ENCODE peak calls at places on chromosomes 5 and 9, in eight cellular contexts. U is psoas muscle, T is foreskin keratinocyte, Y is HepG2, F is H1, J is choroid plexus epithelial cell, O is heart left ventricle, I is thoracic aorta. L is an unnamed sample.

GRCh38 chr5:40307920-40308319 is 371.8 kb upstream of the PTGER4 start:
- DNase-seq in T (no peak), F (no peak), J (no peak), U (no peak), I (no peak), Y (no peak), O (no peak), L (no peak)

GRCh38 chr5:115396698-115397097 is 100.2 kb upstream of the CCDC112 start:
- DNase-seq in J (peak; percentile 50), F (no peak), Y (no peak), T (no peak), I (no peak), U (no peak), O (no peak), L (no peak)

GRCh38 chr9:116944714-116945534 is 257.8 kb downstream of the TRIM32 start:
- DNase-seq in J (no peak), U (no peak), Y (no peak), I (no peak), O (no peak), T (peak; percentile 69), F (no peak), L (no peak)

GRCh38 chr9:112104901-112105300 is 70.2 kb downstream of the SUSD1 start:
- DNase-seq in U (no peak), Y (no peak), O (no peak), I (no peak), J (no peak), F (no peak), T (no peak), L (no peak)

GRCh38 chr9:20538092-20538491 is 84.2 kb downstream of the MLLT3 start:
- DNase-seq in U (no peak), F (no peak), I (no peak), J (no peak), O (no peak), T (no peak), Y (no peak), L (no peak)

GRCh38 chr5:33309076-33309475 is 131.7 kb upstream of the TARS1 start:
- DNase-seq in O (no peak), U (no peak), Y (no peak), J (no peak), I (no peak), T (no peak), F (no peak), L (no peak)

GRCh38 chr5:83767409-83767992 is 46.8 kb upstream of the HAPLN1 start:
- DNase-seq in J (no peak), F (no peak), Y (no peak), U (no peak), I (no peak), T (no peak), O (no peak), L (no peak)

GRCh38 chr5:13250450-13251291 is 693.8 kb downstream of the DNAH5 start:
- DNase-seq in F (no peak), Y (peak; percentile 13), O (no peak), U (no peak), T (no peak), J (no peak), I (no peak), L (no peak)

GRCh38 chr5:138754699-138755057 is 1.5 kb downstream of the CTNNA1 start:
- DNase-seq in T (no peak), Y (no peak), J (no peak), U (no peak), O (no peak), I (no peak), F (no peak), L (no peak)

GRCh38 chr9:78215706-78216105 is 20.2 kb upstream of the CEP78 start:
- DNase-seq in Y (no peak), F (no peak), O (no peak), J (peak; percentile 14), U (no peak), T (no peak), I (no peak), L (no peak)

GRCh38 chr9:89791754-89792153 is 186.9 kb downstream of the GADD45G start:
- DNase-seq in J (no peak), O (no peak), F (no peak), Y (no peak), T (no peak), I (no peak), U (no peak), L (no peak)

GRCh38 chr5:81552844-81553569 is 159.1 kb upstream of the ACOT12 start:
- DNase-seq in T (no peak), I (no peak), F (no peak), J (no peak), O (no peak), Y (no peak), U (no peak), L (no peak)

GRCh38 chr5:111584651-111585050 is 72.3 kb upstream of the STARD4 start:
- DNase-seq in T (peak; percentile 45), O (no peak), I (no peak), J (peak; percentile 89), F (no peak), Y (no peak), U (no peak), L (no peak)

GRCh38 chr9:134497283-134497860 is 144.2 kb upstream of the COL5A1 start:
- DNase-seq in U (no peak), I (no peak), T (no peak), J (no peak), O (no peak), F (no peak), Y (no peak), L (no peak)

GRCh38 chr9:116271307-116271706 is 117.7 kb downstream of the PAPPA start:
- DNase-seq in Y (no peak), I (no peak), U (no peak), J (no peak), O (no peak), F (no peak), T (no peak), L (no peak)

DNA sequence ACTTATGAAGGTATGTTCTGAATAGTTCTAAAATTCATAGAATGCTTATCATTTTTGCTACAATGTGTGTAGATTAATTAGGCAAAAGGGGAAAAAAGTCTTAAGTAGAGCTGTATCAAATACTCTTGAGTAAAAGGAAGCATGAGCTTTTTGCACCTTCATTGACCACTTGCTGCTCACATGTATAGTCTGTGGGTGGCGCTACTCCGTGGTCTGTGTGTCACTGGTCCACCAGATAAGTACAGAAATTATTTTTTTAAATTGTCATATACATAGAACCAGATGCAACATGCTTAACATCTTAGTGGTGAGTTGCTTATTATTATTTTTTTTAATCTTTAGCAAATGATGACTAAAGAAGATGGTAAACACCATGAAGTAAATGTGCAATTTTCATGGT is 130.2 kb downstream of the MAN2A1 start:
- DNase-seq in U (no peak), F (no peak), O (no peak), Y (no peak), T (no peak), I (no peak), J (no peak), L (no peak)
- TF ChIP-seq CTCF in U (no peak), F (peak; percentile 25), O (no peak), Y (peak; percentile 16), T (peak; percentile 15), I (no peak), J (peak; percentile 8), L (no peak)

DNA sequence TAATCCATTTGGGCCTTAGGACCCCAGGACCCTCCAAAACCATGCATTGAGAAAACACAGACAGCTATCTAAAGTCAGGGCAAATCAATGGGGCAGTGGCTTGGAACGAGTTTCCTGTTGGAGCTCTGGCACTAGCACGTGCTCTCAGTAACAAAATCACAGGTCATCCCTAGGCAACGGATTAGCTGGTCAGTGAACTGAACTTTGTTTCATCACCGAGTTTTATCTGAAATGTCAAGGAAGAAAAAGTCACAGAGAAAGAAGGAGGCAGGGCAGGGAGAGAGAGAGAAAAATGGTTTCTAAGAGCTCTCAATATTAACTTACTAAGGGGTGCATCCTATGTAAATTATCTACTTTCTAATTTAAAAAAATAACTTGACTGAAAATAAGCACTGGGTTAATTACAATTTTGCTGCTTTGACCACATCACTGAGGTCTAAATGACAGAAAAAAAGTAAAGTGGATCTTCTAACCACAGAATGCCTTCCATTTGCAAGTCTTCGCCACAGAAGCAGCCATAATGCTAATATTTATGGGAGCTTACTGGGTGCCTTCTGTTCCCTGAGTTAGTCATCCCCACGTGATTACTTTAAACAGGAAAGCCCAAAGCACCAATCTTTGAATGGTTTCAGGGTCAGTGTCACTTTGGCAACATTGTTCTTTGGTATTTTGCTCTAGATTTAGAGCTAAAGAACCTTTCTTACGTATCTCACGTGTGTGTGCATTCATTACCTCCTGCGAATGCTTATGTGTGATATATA is 503.9 kb downstream of the RASEF start:
- DNase-seq in Y (peak; percentile 33), F (no peak), J (peak; percentile 11), O (no peak), I (no peak), T (no peak), U (no peak), L (no peak)
- TF ChIP-seq CTCF in Y (no peak), F (no peak), J (no peak), O (no peak), I (no peak), T (no peak), U (no peak), L (no peak)

GRCh38 chr5:74540582-74540981 is 99.9 kb downstream of the ENC1 start:
- DNase-seq in O (no peak), I (no peak), F (no peak), J (no peak), U (no peak), T (no peak), Y (no peak), L (no peak)

GRCh38 chr5:74543162-74543995 is 97.1 kb downstream of the ENC1 start:
- DNase-seq in F (peak; percentile 53), J (peak; percentile 74), O (no peak), I (peak; percentile 39), U (peak; percentile 35), T (peak; percentile 87), Y (no peak), L (no peak)

GRCh38 chr5:74544811-74545210 is 95.7 kb downstream of the ENC1 start:
- DNase-seq in F (no peak), I (no peak), Y (no peak), T (no peak), O (no peak), U (no peak), J (no peak), L (no peak)

GRCh38 chr5:74541381-74541781 is 99.1 kb downstream of the ENC1 start:
- DNase-seq in O (no peak), Y (no peak), U (no peak), I (no peak), J (peak; percentile 43), T (peak; percentile 42), F (no peak), L (no peak)

GRCh38 chr5:74542477-74542876 is 98.1 kb downstream of the ENC1 start:
- DNase-seq in O (no peak), T (peak; percentile 62), F (no peak), J (peak; percentile 32), Y (no peak), U (no peak), I (no peak), L (no peak)
- TF ChIP-seq CTCF in O (no peak), T (peak; percentile 55), F (no peak), J (peak; percentile 22), Y (no peak), U (no peak), I (no peak), L (no peak)

DNA sequence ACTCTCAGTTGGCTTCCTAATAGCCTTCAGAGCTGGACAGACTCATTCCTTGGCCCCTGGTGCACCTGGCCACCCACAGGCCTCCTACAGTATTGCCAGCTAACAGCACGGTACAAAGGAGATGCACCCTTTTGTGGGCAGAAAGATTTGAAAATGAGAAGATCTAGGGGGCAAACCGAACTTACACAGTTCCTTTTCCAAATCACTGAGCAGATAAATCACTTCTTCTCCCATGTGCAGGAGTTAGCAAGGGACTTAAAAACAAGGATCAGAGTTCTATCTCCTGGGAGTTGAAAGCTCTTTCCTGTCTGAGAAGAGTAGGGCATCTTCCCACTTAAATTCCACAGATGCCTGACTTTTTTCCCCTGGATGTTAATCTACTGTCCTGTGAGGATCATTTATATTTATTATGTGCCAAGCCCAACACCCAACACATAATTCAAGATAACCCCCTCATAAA is 207.4 kb upstream of the DAPK1 start:
- DNase-seq in F (no peak), J (peak; percentile 64), O (no peak), I (no peak), U (no peak), Y (no peak), T (no peak), L (no peak)
- TF ChIP-seq CTCF in F (peak; percentile 18), J (peak; percentile 62), O (no peak), I (no peak), U (peak; percentile 9), Y (no peak), T (peak; percentile 50), L (no peak)